ENCODE peak calls at places on chromosomes 16 and 17, in four cellular contexts. H is SK-N-SH, V is K562, K is H1. P is an unnamed sample.

GRCh38 chr17:28467456-28468025 is 5.9 kb upstream of the SLC13A2 start:
- DNase-seq in V (no peak), H (no peak), K (no peak), P (no peak)

GRCh38 chr16:48082516-48082915 is 73.3 kb downstream of the ABCC12 start:
- DNase-seq in V (no peak), K (no peak), H (no peak), P (no peak)

GRCh38 chr17:83186751-83187421 is 107.5 kb downstream of the METRNL start:
- DNase-seq in H (no peak), K (no peak), V (no peak), P (no peak)

GRCh38 chr16:2819939-2820835 is 3.1 kb downstream of the PRSS21 start:
- DNase-seq in K (no peak), V (no peak), H (no peak), P (no peak)

GRCh38 chr17:14307560-14308024 is 6.7 kb downstream of the HS3ST3B1 start:
- DNase-seq in V (no peak), H (no peak), K (no peak), P (no peak)

GRCh38 chr17:19299214-19299747 is 62.1 kb downstream of the EPN2 start:
- DNase-seq in H (no peak), V (no peak), K (no peak), P (no peak)

GRCh38 chr16:974606-975312 is 4.0 kb upstream of the LMF1 start:
- DNase-seq in H (peak; percentile 36), K (no peak), V (no peak), P (no peak)

GRCh38 chr16:57115504-57116182 is 23.3 kb downstream of the CPNE2 start:
- DNase-seq in K (no peak), V (no peak), H (peak; percentile 70), P (no peak)

GRCh38 chr17:36507266-36507665 is 20.8 kb downstream of the ZNHIT3 start:
- DNase-seq in K (no peak), V (no peak), H (no peak), P (no peak)

GRCh38 chr17:38710603-38710962 is 5.5 kb downstream of the MLLT6 start:
- DNase-seq in H (no peak), V (no peak), K (no peak), P (no peak)

GRCh38 chr16:89167425-89167941 is 4.1 kb upstream of the CDH15 start:
- DNase-seq in H (peak; percentile 96), V (peak; percentile 85), K (peak; percentile 99), P (peak; percentile 28)

GRCh38 chr17:3771140-3771539 is 29.8 kb downstream of the ITGAE start:
- DNase-seq in V (no peak), K (no peak), H (no peak), P (no peak)

GRCh38 chr17:48261297-48261880 is 153.8 kb downstream of the SNX11 start:
- DNase-seq in H (peak; percentile 20), V (peak; percentile 59), K (peak; percentile 70), P (no peak)

DNA sequence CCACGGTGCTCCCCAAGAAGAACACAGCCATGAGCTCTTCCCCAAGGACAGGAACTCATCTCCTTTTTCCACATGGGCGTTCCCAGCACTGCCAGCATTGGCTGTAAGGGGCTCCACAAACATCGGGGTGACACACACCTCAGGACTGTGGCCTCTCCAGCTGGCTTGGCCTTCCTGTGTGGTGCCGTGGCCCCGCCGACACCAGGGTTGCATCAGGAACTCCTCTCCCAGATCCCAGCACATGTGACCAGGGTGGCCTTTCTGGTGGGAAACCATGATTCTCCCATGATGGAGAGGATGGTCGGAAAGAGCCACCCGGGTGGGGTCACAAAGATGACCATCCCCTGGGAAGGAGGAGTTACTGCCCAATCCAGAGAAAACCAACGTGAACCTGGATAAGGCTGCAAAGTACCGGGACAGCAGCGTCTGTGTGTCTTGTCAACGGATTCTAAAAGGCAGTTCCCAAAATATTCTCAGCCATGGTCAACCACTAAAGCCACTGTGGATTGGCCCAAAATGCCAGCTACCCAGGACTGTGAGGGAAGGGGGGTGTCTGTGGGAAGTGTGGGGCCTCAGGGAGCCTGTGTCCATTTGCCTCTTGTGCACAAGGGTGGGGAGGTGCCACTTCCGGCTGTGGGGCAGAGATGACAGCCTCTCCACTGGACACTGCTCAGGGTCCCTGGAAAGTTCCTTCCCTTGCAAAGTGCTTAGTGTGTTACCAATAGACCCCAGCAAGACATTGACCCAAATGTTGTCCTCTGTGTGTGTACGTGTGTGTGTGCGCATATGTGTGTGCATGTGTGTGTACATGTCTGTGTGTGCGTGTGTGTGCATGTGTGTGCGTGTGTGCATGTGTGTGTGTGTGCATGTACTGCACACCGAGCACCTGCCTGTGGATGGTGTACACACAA is 78.0 kb upstream of the CBX4 start:
- DNase-seq in V (no peak), K (no peak), H (no peak), P (no peak)
- TF ChIP-seq CHD2 in V (no peak), K (no peak), H (no peak), P (no peak)

DNA sequence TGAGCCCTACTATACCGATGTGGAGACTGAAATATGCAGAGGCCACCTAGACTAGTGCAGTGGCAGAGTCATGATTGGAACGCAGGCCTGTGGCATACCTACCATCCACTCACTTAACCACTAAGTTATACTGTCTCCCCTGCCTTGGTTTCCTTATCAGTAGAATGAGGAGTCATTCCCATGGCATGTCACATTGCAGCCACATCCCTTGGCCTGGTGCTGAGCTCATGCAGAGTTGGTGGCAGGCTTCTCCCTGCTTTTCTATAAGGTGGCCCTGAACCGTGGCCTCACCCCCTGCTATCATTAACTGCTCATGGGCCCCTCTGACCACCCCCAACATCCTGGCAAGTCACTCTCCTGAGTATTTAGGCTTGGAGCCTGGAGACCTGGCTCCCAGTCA is 212.5 kb downstream of the KATNIP start:
- DNase-seq in V (no peak), H (no peak), K (no peak), P (no peak)
- TF ChIP-seq NRF1 in V (no peak), H (no peak), K (no peak), P (no peak)

DNA sequence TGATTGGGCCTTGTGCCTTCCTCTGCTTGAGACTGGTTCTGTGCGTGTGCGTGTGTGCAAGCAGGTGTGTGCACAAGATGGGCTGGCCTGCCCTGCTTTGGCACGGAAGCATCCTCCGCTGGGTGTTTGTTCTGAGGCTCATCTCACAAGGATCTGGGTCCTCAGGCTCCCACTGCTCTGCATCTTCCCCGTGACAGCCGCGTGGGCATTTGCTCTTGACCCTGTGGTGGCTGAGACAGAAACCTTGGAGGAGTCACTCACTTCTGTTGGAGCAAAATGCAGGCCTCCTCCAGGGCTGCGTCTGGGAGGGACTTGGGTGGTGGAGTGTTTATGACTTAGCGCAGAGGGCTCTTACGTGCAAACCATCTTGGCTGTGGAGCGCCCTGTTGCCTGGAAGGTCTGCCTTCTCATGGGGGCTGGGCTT is 119.2 kb downstream of the RPTOR start:
- DNase-seq in V (no peak), K (no peak), H (no peak), P (no peak)
- TF ChIP-seq CHD2 in V (no peak), K (no peak), H (no peak), P (no peak)

DNA sequence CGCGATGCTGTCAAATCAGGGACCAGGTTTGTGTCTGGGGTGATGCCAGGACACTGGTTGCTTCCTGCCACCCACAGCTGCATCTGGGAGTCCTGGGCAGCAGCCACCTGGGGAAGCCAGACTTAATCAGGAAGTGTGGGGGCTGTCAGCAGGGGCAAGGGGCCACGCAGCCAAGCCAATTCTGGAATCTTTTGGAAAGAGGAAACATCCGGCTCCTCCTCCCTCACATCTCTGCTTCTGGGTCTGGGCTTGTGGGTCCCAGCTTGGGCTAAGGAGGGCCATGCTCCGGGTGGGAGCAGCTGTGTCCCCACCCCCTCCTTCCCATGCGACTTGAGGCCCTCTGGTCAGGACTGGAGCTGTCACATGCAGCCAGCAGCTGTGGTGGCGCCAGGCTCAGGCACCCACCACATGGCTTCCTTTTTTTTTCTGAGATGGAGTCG is 37.0 kb upstream of the CCDC182 start:
- DNase-seq in V (no peak), H (peak; percentile 84), K (no peak), P (no peak)
- TF ChIP-seq NRF1 in V (no peak), H (no peak), K (no peak), P (no peak)

GRCh38 chr17:45319239-45319703 is 2.5 kb upstream of the MAP3K14 start:
- DNase-seq in H (no peak), V (no peak), K (no peak), P (no peak)
- TF ChIP-seq CHD2 in H (no peak), V (no peak), K (no peak), P (no peak)

GRCh38 chr17:45409659-45410076 is 23.0 kb downstream of the ARHGAP27 start:
- DNase-seq in H (no peak), V (no peak), K (no peak), P (no peak)

GRCh38 chr17:45413498-45413923 is 19.2 kb downstream of the ARHGAP27 start:
- DNase-seq in K (no peak), V (no peak), H (no peak), P (no peak)

GRCh38 chr17:45411348-45412105 is 21.1 kb downstream of the ARHGAP27 start:
- DNase-seq in K (no peak), H (no peak), V (no peak), P (no peak)

GRCh38 chr17:45410144-45411091 is 22.3 kb downstream of the ARHGAP27 start:
- DNase-seq in H (peak; percentile 59), K (no peak), V (no peak), P (no peak)

DNA sequence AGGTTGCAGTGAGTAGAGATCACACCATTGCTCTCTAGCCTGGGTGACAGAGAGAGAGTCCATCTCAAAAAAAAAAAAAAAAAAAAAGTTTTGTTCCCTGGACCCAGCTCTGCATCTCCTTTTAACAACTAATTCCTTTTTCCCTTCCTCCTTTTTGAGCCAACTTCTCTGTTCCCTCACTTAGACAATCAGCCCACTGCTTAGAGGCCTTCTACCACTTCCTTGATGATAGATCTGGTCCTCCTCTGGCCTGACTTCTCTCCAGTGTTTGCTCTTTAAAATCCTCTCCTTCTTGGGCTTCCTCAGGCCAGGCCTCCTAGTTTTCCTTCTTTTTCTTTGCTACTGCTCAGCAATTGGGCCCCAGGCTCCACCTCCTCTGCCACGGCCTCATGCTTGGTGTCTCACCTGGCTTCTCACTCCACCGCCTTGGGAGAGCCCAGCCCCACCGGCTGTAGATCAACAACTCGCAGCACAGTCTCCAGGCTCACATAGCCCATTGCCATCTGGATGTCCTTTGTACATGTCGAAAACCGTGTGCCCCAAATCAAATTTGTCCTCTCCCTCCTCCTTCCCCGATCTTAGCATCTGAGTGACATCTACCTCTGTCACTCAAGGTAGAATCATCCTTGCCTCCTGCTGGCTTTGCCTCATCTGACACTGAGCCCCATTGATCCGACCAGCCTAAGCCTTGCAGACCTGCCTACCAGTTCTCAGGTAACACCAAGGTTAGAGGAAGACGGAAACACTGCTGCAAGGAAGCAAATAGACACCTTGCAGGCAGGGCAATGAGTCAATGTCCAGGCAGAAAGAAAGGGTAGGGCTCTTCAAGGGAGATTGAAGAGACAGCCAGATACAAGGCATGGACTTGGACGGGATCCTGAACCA is 17.4 kb downstream of the ARHGAP27 start:
- DNase-seq in V (no peak), K (no peak), H (no peak), P (no peak)
- TF ChIP-seq NRF1 in V (no peak), K (no peak), H (no peak), P (no peak)

GRCh38 chr16:69936751-69937211 is 14.4 kb upstream of the CLEC18A start:
- DNase-seq in K (no peak), H (no peak), V (no peak), P (no peak)

GRCh38 chr16:69935740-69936139 is 15.4 kb upstream of the CLEC18A start:
- DNase-seq in H (no peak), V (no peak), K (no peak), P (no peak)

GRCh38 chr16:69938981-69939820 is 11.9 kb upstream of the CLEC18A start:
- DNase-seq in K (no peak), H (no peak), V (no peak), P (no peak)

GRCh38 chr16:69936252-69936651 is 14.9 kb upstream of the CLEC18A start:
- DNase-seq in V (no peak), K (no peak), H (no peak), P (no peak)

GRCh38 chr16:69937465-69937951 is 13.6 kb upstream of the CLEC18A start:
- DNase-seq in V (peak; percentile 22), K (no peak), H (peak; percentile 65), P (no peak)
- TF ChIP-seq CHD2 in V (no peak), K (no peak), H (no peak), P (no peak)

P was measured in GM12878.